ENCODE peak calls at places on chromosomes 7 and 10, in seven cellular contexts. One of them, this sample, is unnamed.

GRCh38 chr7:86598721-86599120 is 45.0 kb upstream of the GRM3 start:
- DNase-seq in esophagus squamous epithelium: no peak
- DNase-seq in adrenal gland: no peak
- DNase-seq in ovary: no peak
- DNase-seq in endothelial cell of umbilical vein: no peak
- DNase-seq in right lobe of liver: no peak
- DNase-seq in body of pancreas: no peak
- DNase-seq in this sample: no peak

GRCh38 chr7:129702316-129702715 is 90.8 kb downstream of the NRF1 start:
- DNase-seq in esophagus squamous epithelium: no peak
- DNase-seq in adrenal gland: no peak
- DNase-seq in ovary: no peak
- DNase-seq in endothelial cell of umbilical vein: peak
- DNase-seq in right lobe of liver: no peak
- DNase-seq in body of pancreas: no peak
- DNase-seq in this sample: no peak

GRCh38 chr7:129951076-129952011 is 1.4 kb downstream of the UBE2H start:
- DNase-seq in esophagus squamous epithelium: no peak
- DNase-seq in adrenal gland: peak
- DNase-seq in ovary: peak
- DNase-seq in endothelial cell of umbilical vein: peak
- DNase-seq in right lobe of liver: no peak
- DNase-seq in body of pancreas: peak
- DNase-seq in this sample: peak

GRCh38 chr7:127904706-127905056 is 126.6 kb downstream of the LRRC4 start:
- DNase-seq in esophagus squamous epithelium: no peak
- DNase-seq in adrenal gland: no peak
- DNase-seq in ovary: no peak
- DNase-seq in endothelial cell of umbilical vein: no peak
- DNase-seq in right lobe of liver: no peak
- DNase-seq in body of pancreas: no peak
- DNase-seq in this sample: no peak

GRCh38 chr7:12809476-12809875 is 122.0 kb downstream of the ARL4A start:
- DNase-seq in esophagus squamous epithelium: no peak
- DNase-seq in adrenal gland: no peak
- DNase-seq in ovary: no peak
- DNase-seq in endothelial cell of umbilical vein: no peak
- DNase-seq in right lobe of liver: no peak
- DNase-seq in body of pancreas: no peak
- DNase-seq in this sample: no peak

GRCh38 chr10:102665904-102666509 is 21.7 kb downstream of the TRIM8 start:
- DNase-seq in esophagus squamous epithelium: no peak
- DNase-seq in adrenal gland: peak
- DNase-seq in ovary: no peak
- DNase-seq in endothelial cell of umbilical vein: no peak
- DNase-seq in right lobe of liver: no peak
- DNase-seq in body of pancreas: no peak
- DNase-seq in this sample: no peak

GRCh38 chr10:46546591-46547330 is 9.7 kb downstream of the GPRIN2 start:
- DNase-seq in esophagus squamous epithelium: no peak
- DNase-seq in adrenal gland: peak
- DNase-seq in ovary: peak
- DNase-seq in endothelial cell of umbilical vein: no peak
- DNase-seq in right lobe of liver: peak
- DNase-seq in body of pancreas: peak
- DNase-seq in this sample: peak

GRCh38 chr7:105222953-105223352 is 165.8 kb downstream of the SRPK2 start:
- DNase-seq in esophagus squamous epithelium: no peak
- DNase-seq in adrenal gland: no peak
- DNase-seq in ovary: no peak
- DNase-seq in endothelial cell of umbilical vein: no peak
- DNase-seq in right lobe of liver: no peak
- DNase-seq in body of pancreas: no peak
- DNase-seq in this sample: no peak

GRCh38 chr7:90892213-90892612 is 296.1 kb downstream of the CDK14 start:
- DNase-seq in esophagus squamous epithelium: no peak
- DNase-seq in adrenal gland: no peak
- DNase-seq in ovary: no peak
- DNase-seq in endothelial cell of umbilical vein: no peak
- DNase-seq in right lobe of liver: no peak
- DNase-seq in body of pancreas: no peak
- DNase-seq in this sample: no peak

GRCh38 chr7:104625956-104626355 is 297.6 kb downstream of the LHFPL3 start:
- DNase-seq in esophagus squamous epithelium: no peak
- DNase-seq in adrenal gland: no peak
- DNase-seq in ovary: no peak
- DNase-seq in endothelial cell of umbilical vein: no peak
- DNase-seq in right lobe of liver: no peak
- DNase-seq in body of pancreas: no peak
- DNase-seq in this sample: no peak

GRCh38 chr10:113563306-113564088 is 10.6 kb downstream of the HABP2 start:
- DNase-seq in esophagus squamous epithelium: no peak
- DNase-seq in adrenal gland: peak
- DNase-seq in ovary: peak
- DNase-seq in endothelial cell of umbilical vein: peak
- DNase-seq in right lobe of liver: peak
- DNase-seq in body of pancreas: peak
- DNase-seq in this sample: peak

GRCh38 chr10:114881462-114881861 is 56.5 kb upstream of the TRUB1 start:
- DNase-seq in esophagus squamous epithelium: no peak
- DNase-seq in adrenal gland: no peak
- DNase-seq in ovary: no peak
- DNase-seq in endothelial cell of umbilical vein: no peak
- DNase-seq in right lobe of liver: no peak
- DNase-seq in body of pancreas: no peak
- DNase-seq in this sample: no peak

GRCh38 chr7:45985902-45986301 is 64.8 kb upstream of the IGFBP3 start:
- DNase-seq in esophagus squamous epithelium: no peak
- DNase-seq in adrenal gland: no peak
- DNase-seq in ovary: no peak
- DNase-seq in endothelial cell of umbilical vein: no peak
- DNase-seq in right lobe of liver: no peak
- DNase-seq in body of pancreas: no peak
- DNase-seq in this sample: no peak

GRCh38 chr10:118314882-118315281 is 27.2 kb downstream of the FAM204A start:
- DNase-seq in esophagus squamous epithelium: no peak
- DNase-seq in adrenal gland: no peak
- DNase-seq in ovary: no peak
- DNase-seq in endothelial cell of umbilical vein: no peak
- DNase-seq in right lobe of liver: no peak
- DNase-seq in body of pancreas: no peak
- DNase-seq in this sample: no peak

GRCh38 chr10:101063548-101064414 is 2.0 kb downstream of the KAZALD1 start:
- DNase-seq in esophagus squamous epithelium: no peak
- DNase-seq in adrenal gland: no peak
- DNase-seq in ovary: no peak
- DNase-seq in endothelial cell of umbilical vein: peak
- DNase-seq in right lobe of liver: no peak
- DNase-seq in body of pancreas: no peak
- DNase-seq in this sample: no peak

GRCh38 chr10:70830185-70830584 is 14.4 kb downstream of the SGPL1 start:
- DNase-seq in esophagus squamous epithelium: no peak
- DNase-seq in adrenal gland: no peak
- DNase-seq in ovary: no peak
- DNase-seq in endothelial cell of umbilical vein: peak
- DNase-seq in right lobe of liver: no peak
- DNase-seq in body of pancreas: no peak
- DNase-seq in this sample: no peak

GRCh38 chr10:8375137-8375536 is 320.6 kb downstream of the GATA3 start:
- DNase-seq in esophagus squamous epithelium: no peak
- DNase-seq in adrenal gland: no peak
- DNase-seq in ovary: no peak
- DNase-seq in endothelial cell of umbilical vein: no peak
- DNase-seq in right lobe of liver: no peak
- DNase-seq in body of pancreas: no peak
- DNase-seq in this sample: no peak

GRCh38 chr7:29231671-29232267 is 37.2 kb downstream of the CHN2 start:
- DNase-seq in esophagus squamous epithelium: no peak
- DNase-seq in adrenal gland: no peak
- DNase-seq in ovary: no peak
- DNase-seq in endothelial cell of umbilical vein: no peak
- DNase-seq in right lobe of liver: no peak
- DNase-seq in body of pancreas: no peak
- DNase-seq in this sample: no peak

GRCh38 chr7:29230871-29231345 is 36.3 kb downstream of the CHN2 start:
- DNase-seq in esophagus squamous epithelium: no peak
- DNase-seq in adrenal gland: no peak
- DNase-seq in ovary: no peak
- DNase-seq in endothelial cell of umbilical vein: no peak
- DNase-seq in right lobe of liver: no peak
- DNase-seq in body of pancreas: peak
- DNase-seq in this sample: no peak

GRCh38 chr7:29229056-29229455 is 34.5 kb downstream of the CHN2 start:
- DNase-seq in esophagus squamous epithelium: no peak
- DNase-seq in adrenal gland: no peak
- DNase-seq in ovary: no peak
- DNase-seq in endothelial cell of umbilical vein: no peak
- DNase-seq in right lobe of liver: no peak
- DNase-seq in body of pancreas: no peak
- DNase-seq in this sample: no peak

GRCh38 chr7:29229946-29230345 is 35.4 kb downstream of the CHN2 start:
- DNase-seq in esophagus squamous epithelium: no peak
- DNase-seq in adrenal gland: no peak
- DNase-seq in ovary: no peak
- DNase-seq in endothelial cell of umbilical vein: no peak
- DNase-seq in right lobe of liver: no peak
- DNase-seq in body of pancreas: no peak
- DNase-seq in this sample: no peak

GRCh38 chr7:29228289-29229011 is 33.9 kb downstream of the CHN2 start:
- DNase-seq in esophagus squamous epithelium: no peak
- DNase-seq in adrenal gland: no peak
- DNase-seq in ovary: no peak
- DNase-seq in endothelial cell of umbilical vein: no peak
- DNase-seq in right lobe of liver: peak
- DNase-seq in body of pancreas: no peak
- DNase-seq in this sample: peak
- TF ChIP-seq POLR2A in esophagus squamous epithelium: no peak
- TF ChIP-seq POLR2A in adrenal gland: no peak
- TF ChIP-seq POLR2A in ovary: no peak
- TF ChIP-seq POLR2A in endothelial cell of umbilical vein: no peak
- TF ChIP-seq POLR2A in right lobe of liver: no peak
- TF ChIP-seq POLR2A in body of pancreas: no peak
- TF ChIP-seq POLR2A in this sample: no peak

GRCh38 chr7:78673272-78673671 is 780.2 kb downstream of the MAGI2 start:
- DNase-seq in esophagus squamous epithelium: no peak
- DNase-seq in adrenal gland: no peak
- DNase-seq in ovary: no peak
- DNase-seq in endothelial cell of umbilical vein: no peak
- DNase-seq in right lobe of liver: no peak
- DNase-seq in body of pancreas: peak
- DNase-seq in this sample: peak
- H3K4me3 ChIP-seq in esophagus squamous epithelium: no peak
- H3K4me3 ChIP-seq in adrenal gland: no peak
- H3K4me3 ChIP-seq in ovary: no peak
- H3K4me3 ChIP-seq in endothelial cell of umbilical vein: no peak
- H3K4me3 ChIP-seq in right lobe of liver: no peak
- H3K4me3 ChIP-seq in body of pancreas: no peak
- H3K4me3 ChIP-seq in this sample: no peak

GRCh38 chr10:51170518-51171245 is 96.4 kb downstream of the PRKG1 start:
- DNase-seq in esophagus squamous epithelium: no peak
- DNase-seq in adrenal gland: no peak
- DNase-seq in ovary: no peak
- DNase-seq in endothelial cell of umbilical vein: no peak
- DNase-seq in right lobe of liver: no peak
- DNase-seq in body of pancreas: no peak
- DNase-seq in this sample: no peak
- H3K27ac ChIP-seq in esophagus squamous epithelium: no peak
- H3K27ac ChIP-seq in adrenal gland: no peak
- H3K27ac ChIP-seq in ovary: no peak
- H3K27ac ChIP-seq in endothelial cell of umbilical vein: no peak
- H3K27ac ChIP-seq in right lobe of liver: no peak
- H3K27ac ChIP-seq in body of pancreas: no peak
- H3K27ac ChIP-seq in this sample: no peak

DNA sequence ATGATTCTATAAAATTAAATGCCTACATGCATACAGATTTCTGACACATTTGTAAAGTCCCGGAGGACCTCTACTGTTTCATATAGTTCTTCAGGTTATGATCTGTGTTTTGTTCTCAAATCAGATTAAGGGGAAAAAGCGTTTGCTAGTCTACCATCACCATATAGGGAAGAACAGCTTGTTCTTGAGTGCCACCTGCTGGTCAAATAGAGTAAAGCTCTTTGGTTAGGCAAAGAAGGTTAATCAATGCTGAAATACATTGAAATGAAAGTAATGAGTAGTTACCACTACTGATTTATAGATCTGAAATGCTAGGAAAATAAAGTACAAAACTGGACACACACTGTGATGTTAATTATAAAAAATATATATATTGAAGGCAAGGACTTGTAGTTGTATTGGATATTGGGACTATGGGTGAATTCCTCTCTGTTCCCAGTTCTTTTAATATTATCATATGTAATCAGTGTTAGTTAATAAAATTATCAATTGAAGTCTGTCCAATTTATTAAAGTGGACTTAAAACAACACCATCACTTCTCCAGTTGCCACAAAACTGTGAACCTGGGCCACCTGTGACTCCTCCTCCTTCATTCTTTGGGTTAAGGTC is 72.6 kb upstream of the PDLIM1 start:
- DNase-seq in esophagus squamous epithelium: no peak
- DNase-seq in adrenal gland: peak
- DNase-seq in ovary: no peak
- DNase-seq in endothelial cell of umbilical vein: peak
- DNase-seq in right lobe of liver: no peak
- DNase-seq in body of pancreas: peak
- DNase-seq in this sample: peak
- TF ChIP-seq POLR2A in esophagus squamous epithelium: no peak
- TF ChIP-seq POLR2A in adrenal gland: no peak
- TF ChIP-seq POLR2A in ovary: no peak
- TF ChIP-seq POLR2A in endothelial cell of umbilical vein: no peak
- TF ChIP-seq POLR2A in right lobe of liver: no peak
- TF ChIP-seq POLR2A in body of pancreas: no peak
- TF ChIP-seq POLR2A in this sample: no peak

DNA sequence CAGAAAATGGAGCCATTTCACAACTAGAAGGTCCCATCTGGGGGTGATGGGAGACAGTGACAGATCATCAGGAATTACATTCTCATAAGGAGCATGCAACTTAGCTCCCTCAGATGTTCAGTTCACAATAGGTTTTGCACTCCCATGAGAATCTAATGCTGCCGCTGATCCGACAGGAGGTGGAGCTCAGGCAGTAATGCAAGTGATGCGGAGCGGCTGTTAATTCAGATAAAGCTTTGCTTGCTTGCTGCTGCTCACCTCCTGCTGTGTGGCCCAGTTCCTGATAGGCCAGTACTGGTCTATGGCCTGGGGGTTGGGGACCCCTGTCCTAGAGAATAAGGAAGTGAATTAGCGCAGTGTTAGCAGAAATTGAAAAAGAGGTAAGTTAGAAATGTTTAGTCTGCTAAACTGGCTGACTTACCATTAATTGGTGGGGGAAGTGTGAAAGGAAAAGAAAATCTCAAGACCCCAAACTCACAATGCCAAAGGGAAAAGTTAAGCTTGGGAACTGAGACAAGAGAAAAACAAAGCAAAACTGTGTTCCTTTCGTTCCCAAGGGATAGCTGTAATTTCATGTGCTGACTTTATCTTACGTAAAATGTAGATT is 76.4 kb downstream of the LYZL2 start:
- DNase-seq in esophagus squamous epithelium: no peak
- DNase-seq in adrenal gland: no peak
- DNase-seq in ovary: no peak
- DNase-seq in endothelial cell of umbilical vein: no peak
- DNase-seq in right lobe of liver: no peak
- DNase-seq in body of pancreas: no peak
- DNase-seq in this sample: no peak
- H3K4me3 ChIP-seq in esophagus squamous epithelium: no peak
- H3K4me3 ChIP-seq in adrenal gland: no peak
- H3K4me3 ChIP-seq in ovary: no peak
- H3K4me3 ChIP-seq in endothelial cell of umbilical vein: no peak
- H3K4me3 ChIP-seq in right lobe of liver: no peak
- H3K4me3 ChIP-seq in body of pancreas: no peak
- H3K4me3 ChIP-seq in this sample: no peak

This sample was measured in thyroid gland.